ENCODE peak calls at places on chromosomes 12 and 14, in seven cellular contexts. M is fibroblast of villous mesenchyme, K is esophagus muscularis mucosa, R is bronchial epithelial cell, J is uterus, Z is PC-3, A is BE2C. U is an unnamed sample.

GRCh38 chr14:72472845-72473244 is 421.1 kb downstream of the DPF3 start:
- DNase-seq in M (no peak), R (no peak), Z (peak), A (no peak), K (no peak), J (no peak), U (no peak)

GRCh38 chr12:4196805-4197420 is 76.6 kb upstream of the CCND2 start:
- DNase-seq in J (no peak), A (no peak), R (no peak), Z (no peak), K (peak), M (no peak), U (no peak)

GRCh38 chr14:105423488-105424195 is 4.0 kb downstream of the MTA1 start:
- DNase-seq in R (no peak), Z (no peak), M (no peak), K (no peak), J (no peak), A (no peak), U (no peak)

GRCh38 chr14:20377171-20377570 is 33.7 kb downstream of the PARP2 start:
- DNase-seq in J (no peak), A (no peak), K (no peak), R (no peak), Z (no peak), M (no peak), U (no peak)

GRCh38 chr12:123813349-123813748 is 51.2 kb downstream of the DNAH10 start:
- DNase-seq in R (peak), A (no peak), Z (no peak), M (peak), J (no peak), K (no peak), U (no peak)

GRCh38 chr14:23650506-23650905 is 14.3 kb downstream of the DHRS2 start:
- DNase-seq in J (no peak), A (no peak), R (no peak), K (no peak), M (no peak), Z (no peak), U (no peak)

GRCh38 chr12:54311091-54311490 is 10.3 kb upstream of the NFE2 start:
- DNase-seq in J (no peak), A (no peak), Z (no peak), K (no peak), M (no peak), R (no peak), U (no peak)

GRCh38 chr14:50061664-50062437 is 54.5 kb downstream of the VCPKMT start:
- DNase-seq in K (no peak), Z (peak), A (peak), J (no peak), M (peak), R (peak), U (no peak)

GRCh38 chr12:95497031-95497430 is 23.1 kb downstream of the METAP2 start:
- DNase-seq in A (no peak), Z (no peak), K (no peak), R (no peak), M (no peak), J (no peak), U (no peak)

GRCh38 chr14:38623661-38624060 is 367.8 kb upstream of the CLEC14A start:
- DNase-seq in Z (peak), J (no peak), R (no peak), K (no peak), A (no peak), M (peak), U (no peak)

GRCh38 chr14:42057176-42057575 is 450.5 kb downstream of the LRFN5 start:
- DNase-seq in J (no peak), Z (no peak), A (no peak), M (peak), R (no peak), K (no peak), U (no peak)

GRCh38 chr12:109258607-109259544 is 50.2 kb downstream of the FOXN4 start:
- DNase-seq in Z (no peak), R (no peak), J (no peak), A (no peak), M (no peak), K (no peak), U (no peak)

GRCh38 chr12:48165089-48166031 is 8.0 kb upstream of the ASB8 start:
- DNase-seq in M (peak), K (no peak), Z (peak), A (peak), R (peak), J (no peak), U (no peak)

GRCh38 chr14:68621400-68622365 is 171.2 kb downstream of the ZFP36L1 start:
- DNase-seq in J (peak), K (peak), A (no peak), Z (no peak), R (no peak), M (peak), U (no peak)

GRCh38 chr12:24488091-24488596 is 460.8 kb downstream of the BCAT1 start:
- DNase-seq in M (no peak), K (no peak), J (no peak), A (no peak), R (peak), Z (peak), U (no peak)

GRCh38 chr14:101721951-101722661 is 39.4 kb upstream of the PPP2R5C start:
- DNase-seq in Z (peak), K (peak), M (peak), R (no peak), A (no peak), J (peak), U (no peak)

GRCh38 chr12:68406134-68406576 is 74.0 kb upstream of the MDM1 start:
- DNase-seq in Z (peak), J (peak), K (peak), M (peak), R (peak), A (no peak), U (no peak)

GRCh38 chr14:63986789-63987533 is 134.2 kb downstream of the SYNE2 start:
- DNase-seq in A (no peak), K (no peak), R (peak), Z (peak), M (peak), J (no peak), U (no peak)

GRCh38 chr14:74583689-74584434 is 28.2 kb downstream of the LTBP2 start:
- DNase-seq in K (no peak), R (peak), Z (peak), A (no peak), J (no peak), M (peak), U (no peak)

GRCh38 chr12:88932457-88932856 is 352.2 kb upstream of the KITLG start:
- DNase-seq in R (no peak), A (no peak), J (no peak), Z (no peak), K (no peak), M (no peak), U (no peak)

GRCh38 chr12:14086838-14087237 is 105.4 kb upstream of the GRIN2B start:
- DNase-seq in Z (no peak), R (no peak), M (no peak), K (no peak), A (no peak), J (no peak), U (no peak)

GRCh38 chr12:120529641-120530314 is 820 bp upstream of the COQ5 start:
- DNase-seq in J (no peak), M (peak), A (no peak), Z (peak), R (peak), K (no peak), U (no peak)

GRCh38 chr12:62689042-62689839 is 222.6 kb downstream of the MON2 start:
- DNase-seq in J (no peak), K (no peak), A (no peak), R (no peak), M (peak), Z (peak), U (no peak)
- TF ChIP-seq CTCF in J (no peak), K (no peak), A (no peak), R (no peak), M (no peak), Z (no peak), U (no peak)

GRCh38 chr14:99601301-99601945 is 2.6 kb downstream of the CCDC85C start:
- DNase-seq in J (no peak), Z (peak), A (no peak), R (no peak), M (peak), K (no peak), U (no peak)
- TF ChIP-seq CTCF in J (no peak), Z (no peak), A (no peak), R (no peak), M (no peak), K (no peak), U (no peak)

DNA sequence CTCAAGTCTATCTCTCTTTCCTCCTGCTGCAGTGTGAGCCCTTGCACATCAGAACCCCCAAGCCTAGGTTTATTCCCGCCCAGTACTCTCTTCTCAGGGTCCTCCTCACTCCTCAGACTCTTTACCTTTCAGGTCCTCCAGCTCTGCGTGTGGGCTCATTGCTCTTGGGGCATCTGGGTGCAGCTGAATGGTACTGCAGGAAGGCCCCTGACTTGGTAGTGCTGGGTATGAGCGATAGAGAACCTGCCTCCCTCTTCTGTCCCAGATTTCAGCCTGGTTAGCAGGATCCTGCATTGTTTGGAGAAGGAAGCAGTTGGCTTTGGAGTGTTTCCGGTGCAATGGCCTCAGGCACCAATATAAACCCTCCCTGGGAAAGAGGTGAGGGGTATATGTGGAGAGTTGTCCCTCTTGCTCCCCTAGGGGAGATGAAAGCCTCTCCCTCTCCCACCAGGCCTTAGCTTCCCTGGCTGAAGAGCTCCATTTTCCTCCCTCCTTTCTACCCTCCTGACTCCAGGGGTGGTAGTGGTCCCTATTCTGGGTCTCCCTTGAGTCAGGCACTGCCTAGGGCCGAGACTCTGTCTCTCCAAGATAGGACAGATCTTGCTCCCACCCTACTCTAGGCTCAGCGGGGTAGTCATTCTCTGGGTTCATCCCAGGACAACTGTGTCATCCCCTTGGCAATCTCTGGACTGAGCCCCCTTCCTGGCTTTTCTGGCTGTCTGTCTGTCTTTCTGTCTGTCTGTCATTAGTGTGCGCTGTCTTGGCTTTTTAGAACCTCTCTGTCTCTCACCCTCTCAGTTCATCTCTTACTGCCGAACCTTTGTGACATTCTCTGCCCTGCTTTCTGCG is 3.8 kb downstream of the LRP1 start:
- DNase-seq in R (no peak), A (no peak), J (no peak), M (no peak), K (no peak), Z (no peak), U (no peak)
- TF ChIP-seq CTCF in R (no peak), A (no peak), J (no peak), M (no peak), K (no peak), Z (no peak), U (no peak)

GRCh38 chr14:78697341-78697740 is 527.2 kb downstream of the NRXN3 start:
- DNase-seq in A (no peak), J (no peak), R (peak), K (no peak), M (peak), Z (peak), U (no peak)
- TF ChIP-seq CTCF in A (peak), J (no peak), R (peak), K (peak), M (peak), Z (peak), U (peak)

DNA sequence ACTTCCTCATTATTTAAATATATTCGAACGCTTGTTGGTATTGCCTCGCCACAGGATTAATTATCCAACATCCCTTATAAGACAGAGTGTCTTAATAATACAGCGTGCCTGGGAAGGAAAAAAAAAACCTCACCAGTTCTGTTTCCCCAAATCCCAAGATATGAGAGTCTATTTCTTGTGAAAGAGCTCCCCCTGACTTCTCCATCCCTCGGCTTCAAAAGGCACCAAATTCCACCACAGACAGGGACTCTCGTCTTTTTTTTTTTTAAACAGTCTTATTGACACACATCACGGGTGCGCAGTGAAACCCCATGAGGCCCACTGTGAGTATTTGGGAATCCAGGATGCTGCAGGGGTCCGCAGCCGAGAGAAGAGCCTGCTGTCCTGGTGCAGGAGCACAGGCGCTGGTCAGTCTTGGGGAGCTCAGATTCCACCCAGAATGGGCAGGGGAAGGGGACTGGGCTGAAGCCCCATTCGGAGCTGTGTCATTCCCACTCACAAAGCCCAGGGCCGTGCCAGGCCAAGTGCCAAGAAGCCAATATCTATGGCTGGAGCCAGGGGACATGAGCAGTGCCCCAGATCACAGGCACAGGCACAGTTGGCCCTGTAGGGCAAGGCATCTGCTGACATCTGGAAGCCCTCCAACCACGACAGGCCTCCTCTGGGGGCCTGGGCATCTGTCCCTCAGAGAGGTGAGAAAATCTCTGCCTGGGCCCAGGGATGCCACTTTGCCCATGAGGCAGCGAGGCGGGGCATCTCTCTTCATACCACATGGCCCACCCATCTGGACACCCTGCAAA is 71.9 kb downstream of the BCL11B start:
- DNase-seq in J (no peak), Z (no peak), A (no peak), K (no peak), M (no peak), R (no peak), U (no peak)
- TF ChIP-seq CTCF in J (no peak), Z (no peak), A (no peak), K (no peak), M (no peak), R (no peak), U (no peak)

DNA sequence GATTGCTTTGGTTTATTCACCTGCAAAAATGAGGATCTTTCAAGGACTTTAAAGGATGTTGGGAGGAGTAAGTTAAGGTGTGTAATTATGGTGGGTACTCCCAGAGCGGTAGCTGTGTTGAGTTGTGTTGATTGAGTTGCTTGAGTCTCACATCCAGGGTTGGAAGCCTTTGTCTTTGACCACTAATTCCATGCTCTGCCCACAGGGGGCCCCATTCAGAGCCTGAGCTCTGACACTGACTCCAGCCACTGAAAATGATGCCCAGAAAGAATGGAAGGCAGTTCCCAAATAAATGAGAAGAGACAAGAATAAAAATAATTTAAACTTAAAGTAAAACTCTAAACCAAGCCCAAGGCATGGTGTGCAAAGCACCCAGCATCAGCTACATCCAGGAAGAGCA is 237.4 kb upstream of the PWP1 start:
- DNase-seq in Z (peak), R (no peak), M (no peak), J (no peak), K (no peak), A (peak), U (no peak)
- TF ChIP-seq CTCF in Z (peak), R (peak), M (peak), J (no peak), K (no peak), A (peak), U (peak)

DNA sequence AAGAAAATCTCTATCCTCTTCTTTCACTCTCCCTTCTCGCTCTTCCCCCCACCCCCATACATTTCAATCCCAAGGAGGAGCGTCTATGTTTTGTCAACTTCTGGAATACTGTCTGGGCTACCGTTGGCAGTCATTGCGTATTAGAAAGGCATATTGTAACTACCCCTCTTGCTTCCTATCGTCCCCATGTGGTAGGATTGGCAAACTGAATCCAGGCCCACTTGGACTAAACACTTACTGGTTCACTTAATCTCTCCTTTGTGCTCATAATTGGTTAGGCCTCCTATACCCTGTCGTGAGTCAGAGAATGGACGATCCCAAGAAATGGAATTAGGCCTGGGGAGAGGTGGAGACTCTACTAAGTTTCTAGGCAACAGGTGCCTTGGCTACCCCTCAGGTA is 68.8 kb upstream of the SLC8A3 start:
- DNase-seq in J (no peak), Z (peak), A (no peak), K (no peak), M (no peak), R (peak), U (no peak)
- TF ChIP-seq CTCF in J (no peak), Z (peak), A (peak), K (no peak), M (peak), R (peak), U (no peak)

GRCh38 chr12:101089271-101089670 is 120.8 kb downstream of the SLC5A8 start:
- DNase-seq in K (no peak), A (no peak), R (no peak), M (no peak), Z (no peak), J (no peak), U (no peak)
- TF ChIP-seq CTCF in K (no peak), A (no peak), R (no peak), M (no peak), Z (no peak), J (no peak), U (no peak)

GRCh38 chr14:60274448-60274847 is 25.4 kb downstream of the PPM1A start:
- DNase-seq in A (no peak), Z (no peak), K (no peak), M (no peak), J (no peak), R (no peak), U (no peak)
- TF ChIP-seq CTCF in A (no peak), Z (no peak), K (no peak), M (no peak), J (no peak), R (no peak), U (no peak)

DNA sequence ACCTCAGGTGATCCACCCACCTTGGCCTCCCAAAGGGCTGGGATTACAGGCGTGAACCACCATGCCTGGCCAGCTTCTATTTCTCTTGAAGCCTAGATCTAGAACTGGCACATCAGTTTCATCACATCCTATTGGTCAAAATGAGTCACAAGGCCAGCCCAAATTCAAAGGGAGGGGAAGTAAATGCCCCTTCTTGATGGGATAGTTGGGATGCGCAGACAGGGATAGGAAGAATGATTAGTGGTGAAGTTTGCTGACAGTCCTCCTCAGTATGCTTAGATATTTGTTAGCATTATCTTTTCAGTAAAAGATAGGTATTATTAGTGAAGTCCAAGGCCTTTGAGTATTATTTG is 33.4 kb downstream of the CRADD start:
- DNase-seq in R (no peak), A (no peak), K (no peak), Z (no peak), J (no peak), M (no peak), U (no peak)
- TF ChIP-seq CTCF in R (no peak), A (no peak), K (no peak), Z (no peak), J (no peak), M (no peak), U (no peak)